ENCODE peak calls at places on chromosomes 13 and 19, in five cellular contexts. One of them, this sample, is unnamed.

GRCh38 chr19:17519967-17520366 is 8.5 kb downstream of the PGLS start:
- DNase-seq in tibial nerve: no peak
- DNase-seq in testis: no peak
- DNase-seq in heart left ventricle: no peak
- DNase-seq in right lobe of liver: no peak
- DNase-seq in this sample: no peak

GRCh38 chr13:41546372-41547252 is 89.3 kb downstream of the RGCC start:
- DNase-seq in tibial nerve: no peak
- DNase-seq in testis: no peak
- DNase-seq in heart left ventricle: no peak
- DNase-seq in right lobe of liver: no peak
- DNase-seq in this sample: no peak

GRCh38 chr13:74305876-74306275 is 171.7 kb upstream of the KLF12 start:
- DNase-seq in tibial nerve: no peak
- DNase-seq in testis: no peak
- DNase-seq in heart left ventricle: no peak
- DNase-seq in right lobe of liver: no peak
- DNase-seq in this sample: no peak

GRCh38 chr19:27745978-27746542 is 1466.9 kb downstream of the UQCRFS1 start:
- DNase-seq in tibial nerve: no peak
- DNase-seq in testis: no peak
- DNase-seq in heart left ventricle: no peak
- DNase-seq in right lobe of liver: no peak
- DNase-seq in this sample: no peak

GRCh38 chr19:3389876-3390361 is 23.5 kb downstream of the NFIC start:
- DNase-seq in tibial nerve: no peak
- DNase-seq in testis: no peak
- DNase-seq in heart left ventricle: no peak
- DNase-seq in right lobe of liver: no peak
- DNase-seq in this sample: peak; percentile 78

GRCh38 chr13:26342898-26343297 is 89.0 kb downstream of the CDK8 start:
- DNase-seq in tibial nerve: no peak
- DNase-seq in testis: no peak
- DNase-seq in heart left ventricle: no peak
- DNase-seq in right lobe of liver: no peak
- DNase-seq in this sample: no peak

GRCh38 chr19:18541258-18541991 is 1.9 kb downstream of the FKBP8 start:
- DNase-seq in tibial nerve: peak; percentile 17
- DNase-seq in testis: peak; percentile 55
- DNase-seq in heart left ventricle: no peak
- DNase-seq in right lobe of liver: no peak
- DNase-seq in this sample: no peak

GRCh38 chr19:45336696-45337251 is 3.8 kb upstream of the KLC3 start:
- DNase-seq in tibial nerve: no peak
- DNase-seq in testis: no peak
- DNase-seq in heart left ventricle: no peak
- DNase-seq in right lobe of liver: no peak
- DNase-seq in this sample: no peak

GRCh38 chr13:111852701-111853100 is 214.2 kb upstream of the SOX1 start:
- DNase-seq in tibial nerve: no peak
- DNase-seq in testis: no peak
- DNase-seq in heart left ventricle: no peak
- DNase-seq in right lobe of liver: peak; percentile 19
- DNase-seq in this sample: no peak

GRCh38 chr13:23617551-23618014 is 47.4 kb downstream of the TNFRSF19 start:
- DNase-seq in tibial nerve: no peak
- DNase-seq in testis: no peak
- DNase-seq in heart left ventricle: no peak
- DNase-seq in right lobe of liver: no peak
- DNase-seq in this sample: no peak

GRCh38 chr13:40993987-40994386 is 25.1 kb downstream of the ELF1 start:
- DNase-seq in tibial nerve: no peak
- DNase-seq in testis: no peak
- DNase-seq in heart left ventricle: no peak
- DNase-seq in right lobe of liver: no peak
- DNase-seq in this sample: peak; percentile 45

GRCh38 chr19:39263912-39264305 is 4.3 kb upstream of the IFNL2 start:
- DNase-seq in tibial nerve: no peak
- DNase-seq in testis: no peak
- DNase-seq in heart left ventricle: no peak
- DNase-seq in right lobe of liver: peak; percentile 91
- DNase-seq in this sample: no peak

GRCh38 chr19:37513397-37513796 is 6.7 kb downstream of the ZNF793 start:
- DNase-seq in tibial nerve: no peak
- DNase-seq in testis: no peak
- DNase-seq in heart left ventricle: no peak
- DNase-seq in right lobe of liver: no peak
- DNase-seq in this sample: no peak

GRCh38 chr13:72545030-72545719 is 182.3 kb downstream of the MZT1 start:
- DNase-seq in tibial nerve: no peak
- DNase-seq in testis: no peak
- DNase-seq in heart left ventricle: no peak
- DNase-seq in right lobe of liver: no peak
- DNase-seq in this sample: no peak

GRCh38 chr13:91520952-91521351 is 122.5 kb downstream of the GPC5 start:
- DNase-seq in tibial nerve: no peak
- DNase-seq in testis: no peak
- DNase-seq in heart left ventricle: no peak
- DNase-seq in right lobe of liver: no peak
- DNase-seq in this sample: no peak

GRCh38 chr19:10876459-10877240 is 5.3 kb downstream of the CARM1 start:
- DNase-seq in tibial nerve: no peak
- DNase-seq in testis: no peak
- DNase-seq in heart left ventricle: peak; percentile 85
- DNase-seq in right lobe of liver: no peak
- DNase-seq in this sample: no peak

DNA sequence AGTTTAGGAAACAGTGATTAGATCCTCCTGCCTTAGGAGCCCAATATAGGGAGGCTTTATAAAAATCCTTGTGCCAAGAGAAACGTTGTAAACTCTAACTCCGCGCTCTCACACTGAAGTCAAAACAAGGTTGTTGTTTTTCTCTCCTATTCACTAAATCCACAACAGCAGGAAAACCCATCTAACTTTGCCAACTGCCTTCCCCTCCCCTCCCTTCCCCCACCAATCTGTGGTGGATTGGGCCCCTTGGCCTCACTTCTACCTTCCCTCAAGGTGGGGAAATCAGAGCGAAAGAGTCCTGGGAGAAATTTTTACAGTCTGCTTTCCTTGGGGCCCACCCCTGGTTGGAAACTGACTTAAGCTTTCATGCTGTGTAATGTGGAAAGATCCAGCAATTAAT is 1.4 kb downstream of the DHRS12 start:
- DNase-seq in tibial nerve: no peak
- DNase-seq in testis: no peak
- DNase-seq in heart left ventricle: no peak
- DNase-seq in right lobe of liver: no peak
- DNase-seq in this sample: peak; percentile 33
- H3K27ac ChIP-seq in tibial nerve: peak overlapping the region; percentile 100
- H3K27ac ChIP-seq in testis: peak overlapping the region; percentile 99
- H3K27ac ChIP-seq in heart left ventricle: peak overlapping the region; percentile 100
- H3K27ac ChIP-seq in right lobe of liver: peak overlapping the region; percentile 100
- H3K27ac ChIP-seq in this sample: peak overlapping the region; percentile 100

GRCh38 chr19:34409189-34410164 is 5.3 kb downstream of the PDCD2L start:
- DNase-seq in tibial nerve: no peak
- DNase-seq in testis: no peak
- DNase-seq in heart left ventricle: no peak
- DNase-seq in right lobe of liver: no peak
- DNase-seq in this sample: no peak

GRCh38 chr19:34404109-34404909 is at the start of gene PDCD2L:
- DNase-seq in tibial nerve: peak; percentile 87
- DNase-seq in testis: peak; percentile 96
- DNase-seq in heart left ventricle: peak; percentile 94
- DNase-seq in right lobe of liver: peak; percentile 93
- DNase-seq in this sample: peak; percentile 96

GRCh38 chr19:34408421-34408820 is 4.2 kb downstream of the PDCD2L start:
- DNase-seq in tibial nerve: no peak
- DNase-seq in testis: no peak
- DNase-seq in heart left ventricle: no peak
- DNase-seq in right lobe of liver: no peak
- DNase-seq in this sample: no peak

GRCh38 chr19:34403784-34404108 is 453 bp upstream of the PDCD2L start:
- DNase-seq in tibial nerve: no peak
- DNase-seq in testis: no peak
- DNase-seq in heart left ventricle: no peak
- DNase-seq in right lobe of liver: no peak
- DNase-seq in this sample: no peak

GRCh38 chr19:34405892-34406660 is 1.9 kb downstream of the PDCD2L start:
- DNase-seq in tibial nerve: no peak
- DNase-seq in testis: no peak
- DNase-seq in heart left ventricle: no peak
- DNase-seq in right lobe of liver: no peak
- DNase-seq in this sample: no peak
- H3K4me3 ChIP-seq in tibial nerve: no peak overlapping the region
- H3K4me3 ChIP-seq in testis: no peak overlapping the region
- H3K4me3 ChIP-seq in heart left ventricle: no peak overlapping the region
- H3K4me3 ChIP-seq in right lobe of liver: no peak overlapping the region
- H3K4me3 ChIP-seq in this sample: no peak overlapping the region

GRCh38 chr19:54630784-54631183 is 500 bp downstream of the LILRB1 start:
- DNase-seq in tibial nerve: no peak
- DNase-seq in testis: no peak
- DNase-seq in heart left ventricle: no peak
- DNase-seq in right lobe of liver: no peak
- DNase-seq in this sample: no peak
- TF ChIP-seq POLR2A in tibial nerve: no peak
- TF ChIP-seq POLR2A in testis: no peak
- TF ChIP-seq POLR2A in heart left ventricle: no peak
- TF ChIP-seq POLR2A in right lobe of liver: no peak
- TF ChIP-seq POLR2A in this sample: no peak

DNA sequence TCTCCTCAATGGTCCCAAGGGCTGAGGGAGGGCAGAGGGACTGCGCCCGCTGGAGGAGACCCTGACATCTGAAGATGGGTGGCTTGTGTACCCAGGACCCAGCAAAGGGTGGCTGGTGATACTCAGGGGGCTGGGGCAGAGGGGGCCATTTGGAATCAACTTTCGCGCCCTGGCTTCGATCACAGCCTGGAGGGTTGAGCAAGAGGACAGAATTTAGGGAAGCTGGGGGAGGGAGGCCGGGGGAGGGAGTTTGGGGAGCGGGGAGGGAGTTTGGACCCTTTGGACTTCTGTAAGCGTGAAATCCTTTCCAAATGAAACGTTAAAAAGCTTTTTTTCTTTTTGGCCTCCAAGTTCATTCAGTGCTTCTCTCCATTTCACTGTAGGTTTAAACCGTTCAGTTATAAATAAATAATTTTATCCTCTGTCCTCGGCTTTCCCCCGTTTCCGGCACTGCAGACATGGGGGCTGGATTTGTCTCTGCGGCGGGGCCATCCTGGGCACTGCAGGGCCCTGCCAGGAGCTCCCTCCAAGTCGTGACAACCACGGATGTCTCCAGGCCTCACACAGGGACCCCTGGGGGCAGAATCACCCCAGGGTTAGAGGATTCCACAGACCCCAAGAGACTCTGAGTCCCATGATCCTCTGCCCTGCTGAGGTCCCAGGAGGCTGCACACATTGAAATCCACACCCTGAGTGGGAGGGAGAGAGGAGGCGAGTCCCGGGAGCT is 1.5 kb upstream of the PRTN3 start:
- DNase-seq in tibial nerve: no peak
- DNase-seq in testis: no peak
- DNase-seq in heart left ventricle: no peak
- DNase-seq in right lobe of liver: no peak
- DNase-seq in this sample: no peak
- H3K27ac ChIP-seq in tibial nerve: no peak overlapping the region
- H3K27ac ChIP-seq in testis: no peak overlapping the region
- H3K27ac ChIP-seq in heart left ventricle: no peak overlapping the region
- H3K27ac ChIP-seq in right lobe of liver: no peak overlapping the region
- H3K27ac ChIP-seq in this sample: no peak overlapping the region